ENCODE peak calls at places on chromosome 2, in eight cellular contexts. Q is IMR-90, T is OCI-LY7, M is breast epithelium, L is ovary, V is tibial artery, J is mesendoderm, G is mammary epithelial cell. C is an unnamed sample.
A peak's percentile ranks its signal among the peaks of the same experiment; 100 is the strongest.

GRCh38 chr2:133561045-133561852 is 7.0 kb downstream of the NCKAP5 start:
- DNase-seq in Q (peak; percentile 90), T (peak; percentile 30), M (no peak), L (peak; percentile 27), V (no peak), J (peak; percentile 54), G (peak; percentile 41), C (no peak)

GRCh38 chr2:216116418-216116817 is 7.3 kb downstream of the XRCC5 start:
- DNase-seq in Q (no peak), T (no peak), M (no peak), L (no peak), V (no peak), J (no peak), G (no peak), C (no peak)

GRCh38 chr2:127829845-127830246 is 18.9 kb upstream of the WDR33 start:
- DNase-seq in Q (no peak), T (peak; percentile 98), M (no peak), L (no peak), V (no peak), J (peak; percentile 79), G (peak; percentile 49), C (no peak)

GRCh38 chr2:217717541-217717940 is 285.3 kb downstream of the TNS1 start:
- DNase-seq in Q (no peak), T (no peak), M (no peak), L (no peak), V (no peak), J (no peak), G (no peak), C (no peak)

GRCh38 chr2:127709336-127709735 is 8.0 kb downstream of the SFT2D3 start:
- DNase-seq in Q (no peak), T (no peak), M (no peak), L (no peak), V (no peak), J (no peak), G (no peak), C (no peak)

GRCh38 chr2:181183878-181184553 is 203.6 kb downstream of the UBE2E3 start:
- DNase-seq in Q (no peak), T (peak; percentile 65), M (no peak), L (no peak), V (no peak), J (no peak), G (no peak), C (no peak)

GRCh38 chr2:15142069-15142689 is 419.0 kb downstream of the NBAS start:
- DNase-seq in Q (peak; percentile 8), T (peak; percentile 98), M (no peak), L (no peak), V (no peak), J (peak; percentile 90), G (peak; percentile 64), C (no peak)

GRCh38 chr2:173353556-173353955 is 1.1 kb upstream of the CDCA7 start:
- DNase-seq in Q (no peak), T (peak; percentile 60), M (no peak), L (no peak), V (no peak), J (peak; percentile 49), G (no peak), C (no peak)

GRCh38 chr2:144374163-144374661 is 145.7 kb downstream of the ZEB2 start:
- DNase-seq in Q (peak; percentile 53), T (no peak), M (no peak), L (no peak), V (no peak), J (no peak), G (no peak), C (no peak)

GRCh38 chr2:100104718-100105677 is 37.4 kb downstream of the AFF3 start:
- DNase-seq in Q (peak; percentile 11), T (peak; percentile 20), M (no peak), L (peak; percentile 43), V (no peak), J (peak; percentile 39), G (no peak), C (no peak)

GRCh38 chr2:119402645-119403560 is 28.8 kb upstream of the TMEM37 start:
- DNase-seq in Q (no peak), T (peak; percentile 45), M (no peak), L (no peak), V (no peak), J (no peak), G (no peak), C (no peak)

GRCh38 chr2:223618172-223619035 is 16.2 kb upstream of the SCG2 start:
- DNase-seq in Q (no peak), T (no peak), M (no peak), L (no peak), V (no peak), J (peak; percentile 92), G (no peak), C (no peak)

GRCh38 chr2:207240649-207241048 is 74.9 kb upstream of the KLF7 start:
- DNase-seq in Q (no peak), T (no peak), M (no peak), L (no peak), V (no peak), J (no peak), G (peak; percentile 34), C (no peak)

GRCh38 chr2:219460424-219460926 is 25.8 kb downstream of the SPEG start:
- DNase-seq in Q (peak; percentile 85), T (no peak), M (no peak), L (peak; percentile 69), V (peak; percentile 99), J (peak; percentile 92), G (peak; percentile 45), C (peak; percentile 56)
- H3K27ac ChIP-seq in Q (peak overlapping the region; percentile 90), T (no peak overlapping the region), M (peak overlapping the region; percentile 71), L (peak overlapping the region; percentile 14), V (peak overlapping the region; percentile 97), J (peak overlapping the region; percentile 45), G (no peak overlapping the region), C (no peak overlapping the region)

GRCh38 chr2:201070966-201071304 is 536 bp downstream of the HYCC2 start:
- DNase-seq in Q (no peak), T (peak; percentile 32), M (no peak), L (no peak), V (no peak), J (peak; percentile 40), G (peak; percentile 26), C (no peak)
- H3K27ac ChIP-seq in Q (peak overlapping the region; percentile 67), T (peak overlapping the region; percentile 58), M (peak overlapping the region; percentile 86), L (no peak overlapping the region), V (peak overlapping the region; percentile 81), J (peak overlapping the region; percentile 28), G (peak overlapping the region; percentile 93), C (peak overlapping the region; percentile 84)

GRCh38 chr2:9000442-9000841 is 3.0 kb downstream of the MBOAT2 start:
- DNase-seq in Q (no peak), T (no peak), M (no peak), L (no peak), V (no peak), J (no peak), G (no peak), C (no peak)
- H3K27ac ChIP-seq in Q (no peak overlapping the region), T (no peak overlapping the region), M (no peak overlapping the region), L (no peak overlapping the region), V (no peak overlapping the region), J (no peak overlapping the region), G (no peak overlapping the region), C (no peak overlapping the region)

GRCh38 chr2:191942114-191943103 is 95.5 kb upstream of the CAVIN2 start:
- DNase-seq in Q (peak; percentile 79), T (no peak), M (no peak), L (no peak), V (no peak), J (peak; percentile 18), G (peak; percentile 61), C (no peak)
- H3K27ac ChIP-seq in Q (peak overlapping the region; percentile 62), T (no peak overlapping the region), M (no peak overlapping the region), L (no peak overlapping the region), V (no peak overlapping the region), J (no peak overlapping the region), G (no peak overlapping the region), C (no peak overlapping the region)

DNA sequence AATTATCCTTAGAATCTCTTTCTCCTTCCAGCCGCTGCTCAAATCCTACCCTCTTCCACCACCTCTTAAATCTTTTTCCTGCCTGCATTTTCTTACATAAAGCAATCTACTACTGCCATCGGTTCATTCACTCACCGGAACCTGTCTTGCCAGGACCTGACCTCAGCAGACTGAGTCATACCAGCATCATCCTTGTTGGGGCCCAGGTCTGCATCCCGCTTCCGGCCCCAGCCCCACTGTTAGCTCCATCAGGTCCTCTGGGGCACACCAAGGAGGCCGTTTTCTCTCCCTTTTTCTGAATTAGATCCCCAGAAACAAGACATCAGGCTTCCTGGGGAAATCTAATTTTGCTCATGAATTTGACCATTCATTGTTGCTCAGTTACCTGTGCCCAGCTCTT is 42.7 kb upstream of the TGFA start:
- DNase-seq in Q (no peak), T (no peak), M (no peak), L (no peak), V (no peak), J (peak; percentile 16), G (peak; percentile 92), C (no peak)
- H3K27ac ChIP-seq in Q (no peak overlapping the region), T (no peak overlapping the region), M (no peak overlapping the region), L (no peak overlapping the region), V (no peak overlapping the region), J (no peak overlapping the region), G (peak overlapping the region; percentile 92), C (no peak overlapping the region)

DNA sequence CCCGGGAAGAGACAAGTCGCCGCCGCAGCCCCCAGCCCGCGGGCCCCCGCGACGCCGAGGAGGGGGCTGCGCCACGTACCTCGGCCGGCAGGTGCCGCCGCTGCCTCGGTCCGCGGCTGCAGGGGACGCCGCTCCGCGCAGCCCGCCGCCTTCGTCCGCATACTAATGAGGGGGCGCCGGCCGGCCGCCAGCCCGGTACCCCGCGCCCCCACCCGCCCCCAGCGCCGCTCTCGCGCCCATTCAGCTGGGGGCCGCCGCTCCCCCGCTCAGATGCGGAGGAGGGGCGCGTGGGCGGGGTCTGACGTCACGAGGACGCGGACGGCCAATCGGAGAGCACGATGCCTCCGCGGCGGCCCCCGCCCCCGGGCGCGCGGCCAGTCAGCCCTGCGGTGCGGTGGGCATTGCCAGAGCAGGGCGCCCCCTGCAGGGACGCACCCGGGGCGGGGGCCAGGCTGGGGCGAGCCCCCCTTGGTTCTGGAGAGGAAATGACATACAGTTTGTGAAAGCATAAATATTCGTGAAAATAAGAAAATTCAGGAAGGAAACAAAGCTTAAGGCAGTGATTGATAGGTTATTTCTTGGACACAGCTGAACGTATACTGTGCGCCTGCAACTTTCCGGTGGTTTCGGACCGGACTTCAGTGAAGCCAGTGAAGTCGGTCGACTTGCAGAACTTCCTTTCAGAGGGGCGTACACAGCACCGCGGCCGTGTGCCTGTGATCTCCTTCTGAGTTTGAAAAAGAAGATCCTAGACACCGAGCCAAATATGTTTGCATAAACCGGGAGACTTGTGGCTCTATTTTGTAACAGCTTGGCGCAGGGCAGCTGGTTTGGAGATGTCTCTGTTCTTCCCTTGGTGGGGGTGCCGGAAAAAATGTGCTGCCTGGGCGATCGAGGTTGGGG is at the start of gene ST3GAL5:
- DNase-seq in Q (peak; percentile 75), T (peak; percentile 93), M (peak; percentile 77), L (peak; percentile 92), V (peak; percentile 93), J (peak; percentile 88), G (peak; percentile 72), C (peak; percentile 93)
- H3K27ac ChIP-seq in Q (peak within 1 kb of the TSS; percentile 47), T (peak within 1 kb of the TSS; percentile 14), M (peak within 1 kb of the TSS; percentile 85), L (peak within 1 kb of the TSS; percentile 88), V (peak within 1 kb of the TSS; percentile 77), J (no peak within 1 kb of the TSS), G (peak within 1 kb of the TSS; percentile 56), C (peak within 1 kb of the TSS; percentile 94)

GRCh38 chr2:176103634-176104337 is 3.3 kb upstream of the HOXD11 start:
- DNase-seq in Q (no peak), T (no peak), M (no peak), L (no peak), V (no peak), J (no peak), G (no peak), C (no peak)
- H3K27ac ChIP-seq in Q (no peak overlapping the region), T (no peak overlapping the region), M (no peak overlapping the region), L (no peak overlapping the region), V (no peak overlapping the region), J (no peak overlapping the region), G (no peak overlapping the region), C (no peak overlapping the region)